ENCODE peak calls at places on chromosomes 11 and 22, in four cellular contexts. P is transverse colon; H is tibial nerve; K is CD4-positive, CD25-positive, alpha-beta regulatory T cell. I is an unnamed sample.

GRCh38 chr11:110497204-110497987 is 67.6 kb downstream of the FDX1 start:
- DNase-seq in P (no peak), H (no peak), K (no peak), I (no peak)

GRCh38 chr11:70826541-70826943 is 425.8 kb downstream of the SHANK2 start:
- DNase-seq in P (no peak), H (no peak), K (no peak), I (no peak)

GRCh38 chr11:128520886-128521696 is 66.3 kb downstream of the ETS1 start:
- DNase-seq in P (no peak), H (no peak), K (peak; percentile 65), I (no peak)

GRCh38 chr22:39298194-39298987 is 21.0 kb downstream of the RPL3 start:
- DNase-seq in P (no peak), H (no peak), K (no peak), I (no peak)

GRCh38 chr11:126603486-126603885 is 248.0 kb downstream of the ST3GAL4 start:
- DNase-seq in P (no peak), H (no peak), K (no peak), I (no peak)

GRCh38 chr11:130514316-130514715 is 65.9 kb downstream of the ADAMTS15 start:
- DNase-seq in P (no peak), H (no peak), K (no peak), I (no peak)

GRCh38 chr11:76251576-76251975 is 45.3 kb upstream of the WNT11 start:
- DNase-seq in P (no peak), H (no peak), K (no peak), I (no peak)

GRCh38 chr22:31923166-31923565 is 21.2 kb upstream of the YWHAH start:
- DNase-seq in P (peak; percentile 31), H (peak; percentile 23), K (no peak), I (no peak)

GRCh38 chr22:36151006-36151595 is 9.5 kb downstream of the APOL3 start:
- DNase-seq in P (no peak), H (no peak), K (no peak), I (no peak)

GRCh38 chr22:24117942-24118341 is 63.3 kb upstream of the SUSD2 start:
- DNase-seq in P (no peak), H (no peak), K (no peak), I (no peak)

GRCh38 chr11:112564228-112564955 is 303.7 kb upstream of the PLET1 start:
- DNase-seq in P (peak; percentile 9), H (peak; percentile 14), K (no peak), I (no peak)

GRCh38 chr11:68956547-68957254 is 24.1 kb downstream of the MRGPRD start:
- DNase-seq in P (no peak), H (no peak), K (no peak), I (no peak)

GRCh38 chr11:86066033-86066432 is 2.9 kb downstream of the PICALM start:
- DNase-seq in P (no peak), H (no peak), K (no peak), I (no peak)

GRCh38 chr11:45100338-45100737 is 46.1 kb upstream of the PRDM11 start:
- DNase-seq in P (no peak), H (no peak), K (peak; percentile 18), I (no peak)

GRCh38 chr11:37087650-37088572 is 489.9 kb upstream of the RAG2 start:
- DNase-seq in P (no peak), H (no peak), K (no peak), I (no peak)

GRCh38 chr11:65573391-65574146 is 1.2 kb downstream of the FAM89B start:
- DNase-seq in P (peak; percentile 49), H (no peak), K (no peak), I (no peak)

GRCh38 chr22:29205598-29206371 is at the start of gene EMID1:
- DNase-seq in P (peak; percentile 47), H (no peak), K (no peak), I (no peak)

GRCh38 chr11:38791346-38791961 is 2193.4 kb upstream of the RAG2 start:
- DNase-seq in P (no peak), H (no peak), K (peak; percentile 31), I (no peak)

GRCh38 chr11:70432580-70432979 is 34.3 kb downstream of the CTTN start:
- DNase-seq in P (no peak), H (no peak), K (no peak), I (no peak)

GRCh38 chr11:37948258-37948657 is 1350.2 kb upstream of the RAG2 start:
- DNase-seq in P (no peak), H (no peak), K (no peak), I (no peak)

GRCh38 chr11:28448186-28448585 is 340.0 kb downstream of the METTL15 start:
- DNase-seq in P (no peak), H (no peak), K (no peak), I (no peak)

GRCh38 chr11:66855574-66856495 is 1.0 kb upstream of the LRFN4 start:
- DNase-seq in P (peak; percentile 96), H (peak; percentile 90), K (peak; percentile 90), I (peak; percentile 86)

GRCh38 chr11:114883472-114883871 is 205.1 kb downstream of the NXPE2 start:
- DNase-seq in P (no peak), H (no peak), K (no peak), I (no peak)

GRCh38 chr22:36111316-36111715 is 49.2 kb downstream of the APOL3 start:
- DNase-seq in P (no peak), H (no peak), K (no peak), I (no peak)

GRCh38 chr11:59918987-59919589 is 19.1 kb upstream of the OOSP1 start:
- DNase-seq in P (peak; percentile 45), H (no peak), K (peak; percentile 50), I (no peak)

GRCh38 chr11:59918494-59918893 is 19.7 kb upstream of the OOSP1 start:
- DNase-seq in P (no peak), H (no peak), K (no peak), I (no peak)

DNA sequence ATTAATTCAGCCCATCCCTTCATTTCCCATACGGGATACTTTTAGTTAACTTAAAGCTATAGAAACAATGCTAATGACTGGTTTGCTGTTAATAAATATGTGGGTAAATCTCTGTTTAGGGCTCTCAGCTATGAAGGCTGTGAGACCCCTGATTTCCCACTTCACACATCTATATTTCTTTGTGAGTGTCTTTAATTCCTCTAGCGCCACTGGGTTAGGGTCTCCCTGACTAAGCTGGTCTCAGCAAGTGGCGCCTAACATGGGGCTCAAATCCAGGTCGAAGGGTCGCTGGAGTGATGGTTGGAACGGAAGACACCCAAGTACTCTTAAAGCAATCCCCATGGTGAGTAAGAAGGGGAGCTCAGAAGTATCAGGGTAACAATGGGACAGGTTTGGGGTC is 14.4 kb upstream of the OOSP1 start:
- DNase-seq in P (no peak), H (no peak), K (no peak), I (no peak)
- H3K9me3 ChIP-seq in P (peaks cover 30% of the 10 kb centered on the region), H (peaks cover 3% of the 10 kb centered on the region), K (peaks cover 43% of the 10 kb centered on the region), I (peaks cover 13% of the 10 kb centered on the region)

GRCh38 chr11:2817431-2817830 is 68.1 kb downstream of the CDKN1C start:
- DNase-seq in P (no peak), H (no peak), K (no peak), I (no peak)
- H3K9me3 ChIP-seq in P (peaks cover 7% of the 10 kb centered on the region), H (no peaks in the 10 kb centered on the region), K (peaks cover 25% of the 10 kb centered on the region), I (peaks cover 9% of the 10 kb centered on the region)

GRCh38 chr11:2643746-2644145 is 56.0 kb downstream of the KCNQ1OT1 start:
- DNase-seq in P (no peak), H (no peak), K (no peak), I (no peak)

GRCh38 chr11:2644844-2645778 is 54.7 kb downstream of the KCNQ1OT1 start:
- DNase-seq in P (no peak), H (no peak), K (no peak), I (no peak)

GRCh38 chr11:2647167-2647566 is 52.6 kb downstream of the KCNQ1OT1 start:
- DNase-seq in P (no peak), H (no peak), K (no peak), I (no peak)

DNA sequence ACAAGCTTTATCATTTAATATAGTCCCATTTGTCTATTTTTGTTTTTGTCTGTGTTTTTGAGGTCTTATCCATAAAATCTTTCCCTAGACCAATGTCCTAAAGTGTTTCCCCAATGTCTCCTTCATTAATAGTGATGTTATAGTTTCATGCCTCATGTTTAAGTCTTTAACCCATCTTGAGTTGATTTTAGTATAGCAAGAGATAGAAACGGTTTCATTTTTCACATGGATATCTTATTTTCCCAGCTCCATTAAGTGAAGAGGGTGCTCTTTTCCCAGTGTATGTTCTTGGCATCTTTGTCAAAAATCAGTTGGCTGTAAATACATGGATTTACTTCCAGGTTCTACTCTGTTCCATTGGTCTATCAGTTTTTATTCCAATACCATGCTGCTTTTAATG is 58.2 kb downstream of the KCNQ1OT1 start:
- DNase-seq in P (no peak), H (no peak), K (no peak), I (no peak)
- H3K9me3 ChIP-seq in P (peaks cover 72% of the 10 kb centered on the region), H (peaks cover 6% of the 10 kb centered on the region), K (peaks cover 49% of the 10 kb centered on the region), I (peaks cover 16% of the 10 kb centered on the region)

GRCh38 chr11:2645779-2646118 is 54.0 kb downstream of the KCNQ1OT1 start:
- DNase-seq in P (no peak), H (no peak), K (no peak), I (no peak)
- H3K9me3 ChIP-seq in P (peaks cover 94% of the 10 kb centered on the region), H (peaks cover 6% of the 10 kb centered on the region), K (peaks cover 61% of the 10 kb centered on the region), I (peaks cover 22% of the 10 kb centered on the region)

DNA sequence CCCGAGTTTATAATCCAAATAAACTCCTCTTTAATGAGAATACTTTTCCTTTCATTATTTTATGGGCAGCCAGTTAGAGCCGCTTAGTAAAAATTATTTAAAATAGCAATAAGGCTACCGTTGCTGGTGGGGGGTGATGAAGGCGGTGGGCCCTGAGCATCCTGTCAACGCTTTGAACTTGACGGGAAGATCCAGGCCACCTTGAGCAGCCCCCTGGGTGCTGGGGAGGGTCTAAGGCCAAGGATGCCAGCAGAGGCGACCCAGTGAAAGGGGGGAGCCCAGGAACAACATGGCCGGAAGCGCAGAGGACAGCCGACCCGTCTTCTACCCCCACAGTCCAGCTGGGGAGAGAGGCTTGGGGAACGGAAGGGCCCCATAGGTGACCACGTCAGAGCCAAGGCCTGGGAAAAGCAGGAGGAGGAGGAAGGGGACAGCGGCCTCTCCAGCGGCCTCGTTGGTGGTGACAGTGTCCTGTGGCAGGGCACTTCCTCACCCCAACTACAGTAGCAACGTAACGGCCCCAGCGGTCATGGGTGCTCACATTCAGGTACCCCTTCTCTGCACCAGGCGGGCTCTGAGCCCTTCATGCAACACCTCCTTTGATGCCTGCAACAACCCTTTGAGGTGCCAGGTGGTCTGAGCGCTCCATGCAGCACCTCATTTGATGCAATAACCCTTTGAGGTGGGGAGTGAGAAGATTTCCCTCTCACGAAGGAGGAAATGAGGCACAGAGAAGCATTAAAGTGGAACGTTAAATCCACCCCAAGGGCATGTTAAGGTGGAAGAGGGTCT is 695.3 kb downstream of the TBC1D22A start:
- DNase-seq in P (no peak), H (no peak), K (no peak), I (no peak)
- H3K9me3 ChIP-seq in P (no peaks in the 10 kb centered on the region), H (no peaks in the 10 kb centered on the region), K (peaks cover 7% of the 10 kb centered on the region), I (no peaks in the 10 kb centered on the region)

GRCh38 chr22:11613898-11614755 is 3913.9 kb upstream of the OR11H1 start:
- DNase-seq in P (no peak), H (no peak), K (no peak), I (no peak)
- H3K9me3 ChIP-seq in P (peaks cover 59% of the 10 kb centered on the region), H (no peaks in the 10 kb centered on the region), K (peaks cover 52% of the 10 kb centered on the region), I (peaks cover 3% of the 10 kb centered on the region)

DNA sequence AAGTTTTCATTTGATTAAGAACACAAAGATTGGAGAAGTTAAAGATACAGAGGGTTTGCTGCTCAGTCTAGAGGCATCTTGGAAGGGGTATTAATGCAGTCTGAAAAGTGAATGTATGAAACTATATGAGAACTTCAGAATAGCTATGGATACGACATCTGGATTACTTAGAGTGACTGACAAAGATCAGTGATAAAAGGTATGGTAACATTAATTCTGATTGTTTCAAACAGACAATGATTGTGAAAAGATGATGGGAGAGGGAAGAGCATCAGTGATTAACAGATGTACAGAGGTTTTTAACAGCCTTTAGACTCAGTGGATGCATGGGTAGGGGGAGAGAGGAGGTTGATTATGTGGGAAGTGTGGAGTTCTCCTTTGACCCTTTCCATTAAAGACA is 919.4 kb upstream of the CNTN5 start:
- DNase-seq in P (no peak), H (no peak), K (no peak), I (no peak)
- H3K9me3 ChIP-seq in P (no peaks in the 10 kb centered on the region), H (no peaks in the 10 kb centered on the region), K (no peaks in the 10 kb centered on the region), I (no peaks in the 10 kb centered on the region)

GRCh38 chr22:49398115-49398514 is 429.6 kb downstream of the BRD1 start:
- DNase-seq in P (no peak), H (no peak), K (no peak), I (no peak)
- H3K9me3 ChIP-seq in P (no peaks in the 10 kb centered on the region), H (no peaks in the 10 kb centered on the region), K (no peaks in the 10 kb centered on the region), I (no peaks in the 10 kb centered on the region)